ENCODE peak calls at places on chromosome 22, in six cellular contexts. R is astrocyte of the spinal cord, K is heart right ventricle, W is bronchial epithelial cell, B is Panc1, U is suprapubic skin. Y is an unnamed sample.
A peak's percentile ranks its signal among the peaks of the same experiment; 100 is the strongest.

GRCh38 chr22:24578355-24579241 is 14.3 kb downstream of the LRRC75B start:
- DNase-seq in R (no peak), K (no peak), W (peak; percentile 99), B (no peak), U (no peak), Y (no peak)

GRCh38 chr22:46841528-46841927 is 79.1 kb downstream of the TBC1D22A start:
- DNase-seq in R (no peak), K (no peak), W (no peak), B (no peak), U (no peak), Y (no peak)

GRCh38 chr22:39242809-39243442 is 1.9 kb downstream of the PDGFB start:
- DNase-seq in R (no peak), K (no peak), W (no peak), B (no peak), U (no peak), Y (peak; percentile 33)

GRCh38 chr22:32717337-32718240 is 83.9 kb upstream of the TIMP3 start:
- DNase-seq in R (no peak), K (peak; percentile 29), W (peak; percentile 94), B (no peak), U (no peak), Y (no peak)

GRCh38 chr22:46471901-46472721 is 65.3 kb downstream of the CELSR1 start:
- DNase-seq in R (no peak), K (no peak), W (peak; percentile 62), B (no peak), U (no peak), Y (no peak)

GRCh38 chr22:44665115-44665514 is 36.9 kb upstream of the PRR5 start:
- DNase-seq in R (no peak), K (no peak), W (no peak), B (no peak), U (no peak), Y (no peak)

GRCh38 chr22:47504962-47505361 is 742.5 kb downstream of the TBC1D22A start:
- DNase-seq in R (no peak), K (no peak), W (no peak), B (no peak), U (no peak), Y (no peak)

GRCh38 chr22:47928626-47929025 is 1166.2 kb downstream of the TBC1D22A start:
- DNase-seq in R (no peak), K (no peak), W (no peak), B (no peak), U (no peak), Y (no peak)

GRCh38 chr22:43381693-43382092 is 30.1 kb upstream of the MPPED1 start:
- DNase-seq in R (no peak), K (no peak), W (no peak), B (no peak), U (no peak), Y (no peak)

GRCh38 chr22:44181033-44181911 is 547 bp downstream of the PARVG start:
- DNase-seq in R (no peak), K (peak; percentile 42), W (no peak), B (no peak), U (no peak), Y (no peak)

GRCh38 chr22:23888615-23889401 is 5.4 kb upstream of the MIF start:
- DNase-seq in R (peak; percentile 27), K (no peak), W (no peak), B (no peak), U (no peak), Y (peak; percentile 55)

GRCh38 chr22:49887716-49888115 is 30.5 kb downstream of the ALG12 start:
- DNase-seq in R (no peak), K (no peak), W (no peak), B (no peak), U (no peak), Y (no peak)

GRCh38 chr22:49724893-49725489 is 102.7 kb downstream of the BRD1 start:
- DNase-seq in R (peak; percentile 3), K (peak; percentile 69), W (no peak), B (no peak), U (no peak), Y (peak; percentile 45)

GRCh38 chr22:36823177-36823839 is 6.5 kb upstream of the PVALB start:
- DNase-seq in R (no peak), K (no peak), W (no peak), B (no peak), U (no peak), Y (no peak)

GRCh38 chr22:29348956-29349355 is 33.5 kb upstream of the RASL10A start:
- DNase-seq in R (no peak), K (no peak), W (peak; percentile 65), B (no peak), U (no peak), Y (no peak)

GRCh38 chr22:46027219-46028068 is 50.5 kb upstream of the WNT7B start:
- DNase-seq in R (no peak), K (peak; percentile 81), W (no peak), B (no peak), U (peak; percentile 84), Y (no peak)

DNA sequence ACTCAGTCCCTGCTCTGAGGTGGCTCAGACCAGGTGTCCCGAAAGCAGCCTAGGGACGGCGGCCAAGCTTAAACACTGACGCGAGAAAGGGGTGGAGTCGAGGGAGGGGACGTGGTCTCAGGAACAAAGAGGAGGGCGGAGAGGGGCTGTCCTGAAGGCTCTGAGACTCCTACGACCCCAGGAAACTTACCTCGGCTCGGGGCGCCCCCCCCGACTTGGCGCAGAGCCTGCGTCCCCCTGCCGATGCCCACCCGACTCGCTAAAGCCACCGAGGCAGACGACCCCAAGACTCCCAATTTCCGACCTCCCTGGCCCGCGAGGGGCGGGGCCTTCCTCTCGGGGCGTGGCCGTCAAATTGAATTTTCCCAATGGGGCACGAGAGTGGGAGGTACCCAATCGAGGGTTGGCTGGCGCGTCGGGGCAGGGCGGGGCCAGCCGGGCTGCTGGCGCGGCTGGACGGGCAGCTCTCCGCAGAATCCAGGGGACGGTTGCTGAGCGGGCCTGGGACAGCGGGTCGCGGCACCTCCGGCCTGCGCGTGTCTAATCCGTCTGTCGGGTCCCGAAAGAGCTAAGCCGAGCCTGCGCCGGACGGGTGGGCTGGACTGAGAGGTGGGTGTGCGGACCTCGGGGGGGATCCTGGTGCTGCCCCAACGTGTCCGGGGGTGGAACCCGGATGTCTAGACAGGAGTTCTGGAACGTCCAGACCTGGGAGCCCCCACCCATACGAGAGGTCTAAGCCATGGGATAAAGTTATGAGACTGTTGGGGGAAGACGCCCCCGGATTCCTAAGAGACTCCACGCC is at the start of gene SMTN:
- DNase-seq in R (peak; percentile 91), K (peak; percentile 94), W (peak; percentile 83), B (no peak), U (peak; percentile 97), Y (peak; percentile 90)
- TF ChIP-seq CTCF in R (no peak), K (no peak), W (no peak), B (no peak), U (no peak), Y (no peak)

GRCh38 chr22:35445933-35446332 is 46.0 kb downstream of the MCM5 start:
- DNase-seq in R (no peak), K (no peak), W (no peak), B (no peak), U (no peak), Y (peak; percentile 14)
- H3K4me3 ChIP-seq in R (no peak overlapping the region), K (no peak overlapping the region), W (no peak overlapping the region), B (no peak overlapping the region), U (no peak overlapping the region), Y (no peak overlapping the region)

GRCh38 chr22:28296452-28296851 is 377.4 kb upstream of the PITPNB start:
- DNase-seq in R (no peak), K (no peak), W (no peak), B (no peak), U (no peak), Y (no peak)

GRCh38 chr22:28297504-28297903 is 378.4 kb upstream of the PITPNB start:
- DNase-seq in R (no peak), K (no peak), W (no peak), B (no peak), U (no peak), Y (peak; percentile 8)

GRCh38 chr22:28299760-28300159 is 379.9 kb downstream of the TTC28 start:
- DNase-seq in R (peak; percentile 41), K (no peak), W (no peak), B (no peak), U (no peak), Y (peak; percentile 93)

GRCh38 chr22:28299329-28299728 is 380.3 kb upstream of the PITPNB start:
- DNase-seq in R (no peak), K (no peak), W (no peak), B (no peak), U (no peak), Y (no peak)
- TF ChIP-seq CTCF in R (no peak), K (no peak), W (no peak), B (no peak), U (no peak), Y (no peak)

DNA sequence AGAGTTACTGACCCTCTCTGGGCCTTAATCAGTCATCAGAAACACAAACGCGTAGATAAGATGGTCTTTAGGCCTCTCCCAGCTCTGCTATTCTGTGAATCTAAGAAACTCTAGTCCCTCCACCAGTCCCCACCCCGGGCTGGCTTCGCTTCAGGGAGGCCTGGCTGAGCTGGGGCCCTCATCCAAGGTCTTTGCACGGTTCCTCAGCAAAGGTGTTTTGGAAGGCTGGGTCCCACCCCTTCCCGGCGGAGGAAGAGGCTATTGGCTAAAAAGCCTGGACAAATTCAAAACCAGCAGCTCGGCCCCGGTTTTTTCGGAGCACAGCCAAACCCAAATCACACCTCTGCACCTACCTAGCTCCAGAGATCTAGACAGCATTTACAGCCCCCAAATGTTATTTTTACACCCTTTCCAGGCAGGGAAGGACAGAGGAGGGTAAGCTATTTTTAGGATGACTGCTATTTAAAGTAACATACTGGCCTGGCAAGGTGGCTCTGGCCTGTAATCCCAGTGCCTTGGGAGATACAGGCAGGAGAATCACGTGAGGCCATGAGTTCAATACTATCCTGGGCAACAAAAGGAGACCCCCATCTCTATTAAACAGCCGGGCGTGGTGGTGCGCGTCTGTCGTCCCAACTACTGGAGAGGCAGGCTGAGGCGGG is 13.2 kb upstream of the HDHD5 start:
- DNase-seq in R (no peak), K (peak; percentile 55), W (no peak), B (no peak), U (no peak), Y (no peak)
- H3K4me3 ChIP-seq in R (peak overlapping the region; percentile 53), K (peak overlapping the region; percentile 66), W (peak overlapping the region; percentile 62), B (peak overlapping the region; percentile 55), U (peak overlapping the region; percentile 75), Y (peak overlapping the region; percentile 62)

GRCh38 chr22:41285820-41286638 is at the start of gene RANGAP1:
- DNase-seq in R (peak; percentile 99), K (peak; percentile 98), W (peak; percentile 98), B (peak; percentile 94), U (peak; percentile 98), Y (peak; percentile 98)
- TF ChIP-seq CTCF in R (peak; percentile 22), K (no peak), W (peak; percentile 23), B (no peak), U (no peak), Y (peak; percentile 19)

GRCh38 chr22:17218341-17218740 is 894 bp downstream of the ADA2 start:
- DNase-seq in R (no peak), K (no peak), W (no peak), B (no peak), U (no peak), Y (no peak)
- H3K4me3 ChIP-seq in R (no peak overlapping the region), K (no peak overlapping the region), W (no peak overlapping the region), B (no peak overlapping the region), U (peak overlapping the region; percentile 8), Y (no peak overlapping the region)

GRCh38 chr22:20758688-20759087 is 15.2 kb upstream of the SERPIND1 start:
- DNase-seq in R (no peak), K (no peak), W (no peak), B (no peak), U (no peak), Y (no peak)
- TF ChIP-seq CTCF in R (peak; percentile 16), K (no peak), W (no peak), B (no peak), U (no peak), Y (peak; percentile 13)